ENCODE peak calls at places on chromosomes 2 and 18, in eight cellular contexts. One of them, this sample, is unnamed.

GRCh38 chr2:59395119-59395518 is 1154.0 kb upstream of the FANCL start:
- DNase-seq in T-cell: no peak
- DNase-seq in NCI-H460: no peak
- DNase-seq in MCF 10A: no peak
- DNase-seq in DMS79: no peak
- DNase-seq in NCI-H2171 treated with DMSO at 0.1 percent for 48 hours: no peak
- DNase-seq in mucosa of descending colon: no peak
- DNase-seq in ACHN: no peak
- DNase-seq in this sample: no peak

GRCh38 chr2:40455661-40456060 is 3.8 kb upstream of the SLC8A1 start:
- DNase-seq in T-cell: no peak
- DNase-seq in NCI-H460: no peak
- DNase-seq in MCF 10A: no peak
- DNase-seq in DMS79: no peak
- DNase-seq in NCI-H2171 treated with DMSO at 0.1 percent for 48 hours: no peak
- DNase-seq in mucosa of descending colon: no peak
- DNase-seq in ACHN: peak
- DNase-seq in this sample: no peak

GRCh38 chr18:75422341-75422910 is 5.1 kb downstream of the SMIM21 start:
- DNase-seq in T-cell: no peak
- DNase-seq in NCI-H460: no peak
- DNase-seq in MCF 10A: peak
- DNase-seq in DMS79: no peak
- DNase-seq in NCI-H2171 treated with DMSO at 0.1 percent for 48 hours: no peak
- DNase-seq in mucosa of descending colon: no peak
- DNase-seq in ACHN: no peak
- DNase-seq in this sample: no peak

GRCh38 chr18:32086866-32087265 is 4.8 kb upstream of the RNF138 start:
- DNase-seq in T-cell: no peak
- DNase-seq in NCI-H460: no peak
- DNase-seq in MCF 10A: peak
- DNase-seq in DMS79: no peak
- DNase-seq in NCI-H2171 treated with DMSO at 0.1 percent for 48 hours: no peak
- DNase-seq in mucosa of descending colon: no peak
- DNase-seq in ACHN: no peak
- DNase-seq in this sample: peak

GRCh38 chr2:39772086-39772811 is 6.8 kb downstream of the THUMPD2 start:
- DNase-seq in T-cell: no peak
- DNase-seq in NCI-H460: no peak
- DNase-seq in MCF 10A: peak
- DNase-seq in DMS79: no peak
- DNase-seq in NCI-H2171 treated with DMSO at 0.1 percent for 48 hours: no peak
- DNase-seq in mucosa of descending colon: no peak
- DNase-seq in ACHN: no peak
- DNase-seq in this sample: no peak

GRCh38 chr18:59562751-59563150 is 134.5 kb downstream of the CCBE1 start:
- DNase-seq in T-cell: no peak
- DNase-seq in NCI-H460: no peak
- DNase-seq in MCF 10A: no peak
- DNase-seq in DMS79: no peak
- DNase-seq in NCI-H2171 treated with DMSO at 0.1 percent for 48 hours: no peak
- DNase-seq in mucosa of descending colon: no peak
- DNase-seq in ACHN: no peak
- DNase-seq in this sample: no peak

GRCh38 chr2:15826273-15826717 is 114.1 kb upstream of the MYCN start:
- DNase-seq in T-cell: no peak
- DNase-seq in NCI-H460: no peak
- DNase-seq in MCF 10A: no peak
- DNase-seq in DMS79: no peak
- DNase-seq in NCI-H2171 treated with DMSO at 0.1 percent for 48 hours: no peak
- DNase-seq in mucosa of descending colon: no peak
- DNase-seq in ACHN: no peak
- DNase-seq in this sample: no peak

GRCh38 chr2:102436284-102436683 is 13.3 kb downstream of the IL18RAP start:
- DNase-seq in T-cell: no peak
- DNase-seq in NCI-H460: no peak
- DNase-seq in MCF 10A: no peak
- DNase-seq in DMS79: no peak
- DNase-seq in NCI-H2171 treated with DMSO at 0.1 percent for 48 hours: no peak
- DNase-seq in mucosa of descending colon: no peak
- DNase-seq in ACHN: peak
- DNase-seq in this sample: no peak

GRCh38 chr2:170966648-170967396 is 37.8 kb downstream of the GORASP2 start:
- DNase-seq in T-cell: no peak
- DNase-seq in NCI-H460: peak
- DNase-seq in MCF 10A: peak
- DNase-seq in DMS79: no peak
- DNase-seq in NCI-H2171 treated with DMSO at 0.1 percent for 48 hours: no peak
- DNase-seq in mucosa of descending colon: no peak
- DNase-seq in ACHN: peak
- DNase-seq in this sample: no peak

GRCh38 chr18:158128-159036 is at the start of gene USP14:
- DNase-seq in T-cell: peak
- DNase-seq in NCI-H460: peak
- DNase-seq in MCF 10A: peak
- DNase-seq in DMS79: peak
- DNase-seq in NCI-H2171 treated with DMSO at 0.1 percent for 48 hours: peak
- DNase-seq in mucosa of descending colon: peak
- DNase-seq in ACHN: peak
- DNase-seq in this sample: peak

GRCh38 chr2:36245632-36246031 is 109.9 kb upstream of the CRIM1 start:
- DNase-seq in T-cell: no peak
- DNase-seq in NCI-H460: no peak
- DNase-seq in MCF 10A: no peak
- DNase-seq in DMS79: no peak
- DNase-seq in NCI-H2171 treated with DMSO at 0.1 percent for 48 hours: no peak
- DNase-seq in mucosa of descending colon: no peak
- DNase-seq in ACHN: no peak
- DNase-seq in this sample: no peak

GRCh38 chr18:48896875-48897511 is 53.8 kb downstream of the SMAD7 start:
- DNase-seq in T-cell: peak
- DNase-seq in NCI-H460: no peak
- DNase-seq in MCF 10A: peak
- DNase-seq in DMS79: no peak
- DNase-seq in NCI-H2171 treated with DMSO at 0.1 percent for 48 hours: no peak
- DNase-seq in mucosa of descending colon: peak
- DNase-seq in ACHN: no peak
- DNase-seq in this sample: no peak

GRCh38 chr2:182642328-182642727 is 73.7 kb upstream of the DNAJC10 start:
- DNase-seq in T-cell: peak
- DNase-seq in NCI-H460: peak
- DNase-seq in MCF 10A: peak
- DNase-seq in DMS79: no peak
- DNase-seq in NCI-H2171 treated with DMSO at 0.1 percent for 48 hours: peak
- DNase-seq in mucosa of descending colon: peak
- DNase-seq in ACHN: peak
- DNase-seq in this sample: no peak

GRCh38 chr18:1585881-1586488 is 681.3 kb downstream of the ADCYAP1 start:
- DNase-seq in T-cell: no peak
- DNase-seq in NCI-H460: peak
- DNase-seq in MCF 10A: peak
- DNase-seq in DMS79: no peak
- DNase-seq in NCI-H2171 treated with DMSO at 0.1 percent for 48 hours: peak
- DNase-seq in mucosa of descending colon: no peak
- DNase-seq in ACHN: peak
- DNase-seq in this sample: peak

GRCh38 chr18:36398419-36398818 is 100.9 kb downstream of the FHOD3 start:
- DNase-seq in T-cell: no peak
- DNase-seq in NCI-H460: no peak
- DNase-seq in MCF 10A: peak
- DNase-seq in DMS79: no peak
- DNase-seq in NCI-H2171 treated with DMSO at 0.1 percent for 48 hours: no peak
- DNase-seq in mucosa of descending colon: no peak
- DNase-seq in ACHN: no peak
- DNase-seq in this sample: no peak

GRCh38 chr2:125935559-125935958 is 720.4 kb upstream of the GYPC start:
- DNase-seq in T-cell: no peak
- DNase-seq in NCI-H460: no peak
- DNase-seq in MCF 10A: no peak
- DNase-seq in DMS79: no peak
- DNase-seq in NCI-H2171 treated with DMSO at 0.1 percent for 48 hours: no peak
- DNase-seq in mucosa of descending colon: no peak
- DNase-seq in ACHN: no peak
- DNase-seq in this sample: no peak

GRCh38 chr2:239853121-239853520 is 172.0 kb downstream of the NDUFA10 start:
- DNase-seq in T-cell: no peak
- DNase-seq in NCI-H460: no peak
- DNase-seq in MCF 10A: no peak
- DNase-seq in DMS79: no peak
- DNase-seq in NCI-H2171 treated with DMSO at 0.1 percent for 48 hours: no peak
- DNase-seq in mucosa of descending colon: no peak
- DNase-seq in ACHN: no peak
- DNase-seq in this sample: no peak

GRCh38 chr18:67290421-67290820 is 226.1 kb downstream of the DSEL start:
- DNase-seq in T-cell: no peak
- DNase-seq in NCI-H460: no peak
- DNase-seq in MCF 10A: no peak
- DNase-seq in DMS79: no peak
- DNase-seq in NCI-H2171 treated with DMSO at 0.1 percent for 48 hours: no peak
- DNase-seq in mucosa of descending colon: no peak
- DNase-seq in ACHN: no peak
- DNase-seq in this sample: no peak

GRCh38 chr18:79625195-79625923 is 54.2 kb upstream of the CTDP1 start:
- DNase-seq in T-cell: no peak
- DNase-seq in NCI-H460: no peak
- DNase-seq in MCF 10A: no peak
- DNase-seq in DMS79: no peak
- DNase-seq in NCI-H2171 treated with DMSO at 0.1 percent for 48 hours: no peak
- DNase-seq in mucosa of descending colon: no peak
- DNase-seq in ACHN: no peak
- DNase-seq in this sample: no peak

This sample was measured in AG09309.